ENCODE peak calls at places on chromosomes 2 and 18, in six cellular contexts. V is stomach, K is cardiac muscle cell, B is pancreas, A is colonic mucosa, Z is chondrocyte. L is an unnamed sample.

GRCh38 chr18:23627325-23627724 is 35.4 kb downstream of the ANKRD29 start:
- DNase-seq in B (no peak), V (no peak), A (peak), K (peak), Z (no peak), L (no peak)

GRCh38 chr2:218400167-218400929 is 680 bp downstream of the CTDSP1 start:
- DNase-seq in Z (no peak), A (peak), K (peak), B (peak), V (no peak), L (peak)

GRCh38 chr2:65666156-65666725 is 233.8 kb upstream of the SPRED2 start:
- DNase-seq in K (peak), V (no peak), B (no peak), Z (no peak), A (no peak), L (peak)

GRCh38 chr2:175251425-175252041 is 70.0 kb upstream of the ATP5MC3 start:
- DNase-seq in Z (no peak), K (peak), V (no peak), A (peak), B (no peak), L (peak)

GRCh38 chr2:210227689-210228088 is 2.4 kb upstream of the ACADL start:
- DNase-seq in B (no peak), K (no peak), A (no peak), V (no peak), Z (no peak), L (no peak)

GRCh38 chr2:241200822-241201395 is 12.4 kb downstream of the ANO7 start:
- DNase-seq in Z (peak), B (no peak), V (no peak), A (no peak), K (no peak), L (no peak)

GRCh38 chr2:64748561-64748960 is 94.8 kb upstream of the SERTAD2 start:
- DNase-seq in B (no peak), Z (no peak), A (no peak), K (no peak), V (no peak), L (no peak)

GRCh38 chr2:77649856-77650255 is 127.7 kb upstream of the LRRTM4 start:
- DNase-seq in Z (no peak), K (no peak), B (no peak), V (no peak), A (no peak), L (no peak)

GRCh38 chr2:176817061-176817565 is 395.5 kb upstream of the HNRNPA3 start:
- DNase-seq in K (no peak), B (no peak), V (no peak), A (no peak), Z (no peak), L (peak)

GRCh38 chr2:216698895-216699294 is 3.5 kb upstream of the IGFBP5 start:
- DNase-seq in Z (no peak), V (no peak), K (peak), A (no peak), B (no peak), L (peak)

GRCh38 chr2:15325296-15325695 is 235.8 kb downstream of the NBAS start:
- DNase-seq in K (no peak), Z (no peak), A (no peak), B (no peak), V (no peak), L (no peak)

GRCh38 chr18:44689736-44690135 is 9.0 kb downstream of the SETBP1 start:
- DNase-seq in B (no peak), Z (no peak), V (no peak), A (no peak), K (no peak), L (no peak)

GRCh38 chr2:25176541-25177368 is 8.4 kb upstream of the POMC start:
- DNase-seq in K (no peak), Z (no peak), B (peak), A (no peak), V (no peak), L (no peak)

GRCh38 chr2:70988151-70988550 is 6.5 kb downstream of the TEX261 start:
- DNase-seq in K (peak), V (no peak), B (no peak), Z (no peak), A (no peak), L (no peak)

GRCh38 chr2:74327627-74328026 is 15.6 kb downstream of the SLC4A5 start:
- DNase-seq in B (no peak), K (no peak), A (no peak), Z (no peak), V (no peak), L (no peak)

GRCh38 chr2:236853558-236853957 is 232.1 kb upstream of the COPS8 start:
- DNase-seq in A (no peak), V (no peak), Z (no peak), B (no peak), K (no peak), L (no peak)

GRCh38 chr18:12307871-12308385 is at the start of gene TUBB6:
- DNase-seq in B (peak), A (peak), K (peak), V (peak), Z (no peak), L (peak)

GRCh38 chr2:33229646-33230045 is 246.8 kb upstream of the RASGRP3 start:
- DNase-seq in B (no peak), A (no peak), K (no peak), Z (no peak), V (no peak), L (no peak)

GRCh38 chr2:206873426-206873825 is 65.9 kb upstream of the CPO start:
- DNase-seq in A (no peak), B (no peak), V (no peak), Z (no peak), K (peak), L (no peak)

GRCh38 chr18:37309861-37310260 is 255.7 kb downstream of the CELF4 start:
- DNase-seq in V (no peak), Z (no peak), K (no peak), A (no peak), B (no peak), L (no peak)

GRCh38 chr18:13558132-13558531 is 168.2 kb downstream of the FAM210A start:
- DNase-seq in A (no peak), Z (no peak), K (peak), B (no peak), V (no peak), L (peak)

GRCh38 chr18:63949068-63949737 is at the start of gene HMSD:
- DNase-seq in Z (no peak), A (peak), B (peak), V (peak), K (peak), L (peak)
- TF ChIP-seq CTCF in Z (peak), A (peak), B (peak), V (peak), K (peak), L (peak)

GRCh38 chr2:28391564-28392296 is 928 bp upstream of the FOSL2 start:
- DNase-seq in Z (no peak), V (peak), A (peak), K (peak), B (peak), L (peak)
- TF ChIP-seq CTCF in Z (peak), V (no peak), A (no peak), K (no peak), B (no peak), L (peak)

GRCh38 chr2:11127791-11128190 is 27.5 kb upstream of the SLC66A3 start:
- DNase-seq in K (no peak), A (no peak), B (no peak), Z (no peak), V (no peak), L (no peak)

GRCh38 chr2:11131166-11131920 is 23.9 kb upstream of the SLC66A3 start:
- DNase-seq in V (no peak), Z (no peak), B (no peak), K (no peak), A (no peak), L (no peak)

GRCh38 chr2:11132036-11132671 is 23.1 kb upstream of the SLC66A3 start:
- DNase-seq in Z (no peak), A (no peak), V (no peak), K (no peak), B (no peak), L (no peak)

GRCh38 chr2:11128258-11128951 is 26.9 kb upstream of the SLC66A3 start:
- DNase-seq in V (no peak), B (no peak), A (no peak), Z (no peak), K (peak), L (no peak)

GRCh38 chr2:11129598-11130449 is 25.4 kb upstream of the SLC66A3 start:
- DNase-seq in K (peak), V (peak), A (peak), B (peak), Z (no peak), L (peak)
- TF ChIP-seq CTCF in K (peak), V (peak), A (peak), B (peak), Z (peak), L (peak)

GRCh38 chr2:47214990-47215389 is 59.9 kb upstream of the STPG4 start:
- DNase-seq in A (no peak), K (no peak), Z (no peak), B (no peak), V (no peak), L (no peak)
- TF ChIP-seq CTCF in A (no peak), K (no peak), Z (no peak), B (no peak), V (no peak), L (no peak)

DNA sequence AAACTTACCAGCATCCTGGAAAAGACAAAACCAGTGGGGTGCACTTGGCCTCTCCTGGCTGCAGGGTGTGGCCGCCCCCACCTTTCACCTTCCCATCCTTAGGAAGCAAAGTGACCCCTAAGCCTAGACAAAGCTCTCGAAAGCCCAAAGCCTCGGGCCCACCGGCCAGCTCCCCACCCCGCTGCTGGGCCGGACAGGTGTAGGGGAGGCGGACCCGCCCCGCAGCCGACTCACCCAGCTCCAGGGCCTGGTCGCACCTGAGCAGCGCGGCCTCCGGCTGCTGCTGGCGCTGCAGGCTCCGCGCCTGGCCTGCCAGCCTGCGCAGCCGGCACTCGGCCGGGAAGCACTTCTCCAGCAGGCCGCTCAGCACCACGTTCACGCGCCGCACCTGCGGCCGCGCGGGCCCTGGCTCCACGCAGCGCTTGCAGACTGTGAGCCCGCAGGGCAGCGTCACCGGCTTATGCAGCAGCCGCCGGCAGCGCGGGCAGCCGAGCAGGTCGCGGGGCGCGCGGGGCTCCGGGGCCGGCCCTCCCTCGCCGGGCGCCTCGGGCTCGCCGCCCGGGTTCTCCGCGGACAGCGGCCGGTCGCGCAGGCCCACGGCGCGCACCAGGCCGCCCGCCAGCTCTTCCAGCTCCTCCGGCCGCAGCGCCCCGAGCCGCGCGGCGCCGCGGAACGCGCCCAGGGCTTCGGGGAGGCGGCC is 970 bp downstream of the LONRF2 start:
- DNase-seq in Z (no peak), V (peak), K (peak), A (no peak), B (peak), L (peak)
- TF ChIP-seq CTCF in Z (peak), V (no peak), K (peak), A (no peak), B (peak), L (no peak)

GRCh38 chr2:121333231-121333630 is 48.2 kb upstream of the TFCP2L1 start:
- DNase-seq in Z (no peak), B (no peak), K (no peak), V (peak), A (no peak), L (no peak)

GRCh38 chr2:121335294-121336290 is 50.6 kb upstream of the TFCP2L1 start:
- DNase-seq in K (no peak), V (peak), A (no peak), B (no peak), Z (no peak), L (no peak)

GRCh38 chr2:121336528-121337294 is 51.7 kb upstream of the TFCP2L1 start:
- DNase-seq in B (no peak), A (no peak), V (no peak), K (no peak), Z (no peak), L (no peak)

GRCh38 chr2:121334581-121335293 is 49.7 kb upstream of the TFCP2L1 start:
- DNase-seq in Z (no peak), B (no peak), V (no peak), K (no peak), A (no peak), L (no peak)

GRCh38 chr2:121333834-121334558 is 49.0 kb upstream of the TFCP2L1 start:
- DNase-seq in K (no peak), B (no peak), Z (no peak), A (no peak), V (peak), L (no peak)
- TF ChIP-seq CTCF in K (no peak), B (no peak), Z (no peak), A (no peak), V (no peak), L (no peak)

GRCh38 chr18:5885337-5885736 is 10.0 kb downstream of the TMEM200C start:
- DNase-seq in Z (no peak), B (no peak), K (no peak), A (no peak), V (no peak), L (no peak)
- TF ChIP-seq CTCF in Z (no peak), B (no peak), K (no peak), A (no peak), V (no peak), L (no peak)

GRCh38 chr2:171986778-171987177 is 13.0 kb upstream of the METAP1D start:
- DNase-seq in V (no peak), A (no peak), K (no peak), Z (no peak), B (no peak), L (no peak)
- TF ChIP-seq CTCF in V (no peak), A (no peak), K (no peak), Z (no peak), B (no peak), L (no peak)

GRCh38 chr2:10028407-10028987 is 14.9 kb upstream of the KLF11 start:
- DNase-seq in V (no peak), Z (no peak), K (peak), B (no peak), A (no peak), L (no peak)
- TF ChIP-seq CTCF in V (no peak), Z (peak), K (peak), B (no peak), A (no peak), L (peak)

L was measured in GM20000.